ENCODE peak calls at places on chromosomes 7 and 10, in eight cellular contexts. One of them, this sample, is unnamed.

GRCh38 chr7:24741691-24742639 is 15.3 kb downstream of the GSDME start:
- DNase-seq in iPS DF 6.9: no peak
- DNase-seq in IMR-90: peak
- DNase-seq in DMS153: no peak
- DNase-seq in activated T-helper 1 cell treated with anti-CD3 and anti-CD28 coated beads, Interleukin-2, amount 50 U/mL, for 16 hours: no peak
- DNase-seq in HCEC 1CT: peak
- DNase-seq in NCI-H345: no peak
- DNase-seq in mucosa of gallbladder: no peak
- DNase-seq in this sample: no peak

GRCh38 chr10:17582015-17582414 is 35.2 kb downstream of the HACD1 start:
- DNase-seq in mucosa of gallbladder: no peak
- DNase-seq in iPS DF 6.9: no peak
- DNase-seq in IMR-90: no peak
- DNase-seq in NCI-H345: no peak
- DNase-seq in HCEC 1CT: no peak
- DNase-seq in DMS153: no peak
- DNase-seq in activated T-helper 1 cell treated with anti-CD3 and anti-CD28 coated beads, Interleukin-2, amount 50 U/mL, for 16 hours: no peak
- DNase-seq in this sample: no peak

GRCh38 chr7:15081891-15082290 is 179.3 kb upstream of the DGKB start:
- DNase-seq in mucosa of gallbladder: no peak
- DNase-seq in HCEC 1CT: no peak
- DNase-seq in IMR-90: no peak
- DNase-seq in activated T-helper 1 cell treated with anti-CD3 and anti-CD28 coated beads, Interleukin-2, amount 50 U/mL, for 16 hours: no peak
- DNase-seq in NCI-H345: no peak
- DNase-seq in DMS153: no peak
- DNase-seq in iPS DF 6.9: no peak
- DNase-seq in this sample: no peak

GRCh38 chr10:73628405-73628804 is 12.9 kb downstream of the MYOZ1 start:
- DNase-seq in NCI-H345: no peak
- DNase-seq in HCEC 1CT: no peak
- DNase-seq in activated T-helper 1 cell treated with anti-CD3 and anti-CD28 coated beads, Interleukin-2, amount 50 U/mL, for 16 hours: no peak
- DNase-seq in DMS153: no peak
- DNase-seq in mucosa of gallbladder: no peak
- DNase-seq in iPS DF 6.9: no peak
- DNase-seq in IMR-90: no peak
- DNase-seq in this sample: no peak

GRCh38 chr7:42283553-42283952 is 46.5 kb upstream of the GLI3 start:
- DNase-seq in IMR-90: no peak
- DNase-seq in iPS DF 6.9: no peak
- DNase-seq in NCI-H345: no peak
- DNase-seq in DMS153: no peak
- DNase-seq in HCEC 1CT: peak
- DNase-seq in mucosa of gallbladder: no peak
- DNase-seq in activated T-helper 1 cell treated with anti-CD3 and anti-CD28 coated beads, Interleukin-2, amount 50 U/mL, for 16 hours: no peak
- DNase-seq in this sample: no peak

GRCh38 chr7:79504607-79505389 is 51.3 kb upstream of the MAGI2 start:
- DNase-seq in DMS153: no peak
- DNase-seq in IMR-90: peak
- DNase-seq in mucosa of gallbladder: no peak
- DNase-seq in HCEC 1CT: peak
- DNase-seq in NCI-H345: no peak
- DNase-seq in iPS DF 6.9: no peak
- DNase-seq in activated T-helper 1 cell treated with anti-CD3 and anti-CD28 coated beads, Interleukin-2, amount 50 U/mL, for 16 hours: no peak
- DNase-seq in this sample: no peak

GRCh38 chr7:27098493-27099223 is 2.9 kb upstream of the HOXA1 start:
- DNase-seq in DMS153: peak
- DNase-seq in mucosa of gallbladder: no peak
- DNase-seq in NCI-H345: no peak
- DNase-seq in IMR-90: peak
- DNase-seq in activated T-helper 1 cell treated with anti-CD3 and anti-CD28 coated beads, Interleukin-2, amount 50 U/mL, for 16 hours: no peak
- DNase-seq in HCEC 1CT: peak
- DNase-seq in iPS DF 6.9: no peak
- DNase-seq in this sample: no peak

GRCh38 chr7:85897967-85898366 is 711.1 kb upstream of the SEMA3D start:
- DNase-seq in iPS DF 6.9: no peak
- DNase-seq in DMS153: no peak
- DNase-seq in NCI-H345: no peak
- DNase-seq in activated T-helper 1 cell treated with anti-CD3 and anti-CD28 coated beads, Interleukin-2, amount 50 U/mL, for 16 hours: no peak
- DNase-seq in mucosa of gallbladder: no peak
- DNase-seq in IMR-90: no peak
- DNase-seq in HCEC 1CT: no peak
- DNase-seq in this sample: no peak

GRCh38 chr10:70475661-70476060 is 2.9 kb upstream of the PALD1 start:
- DNase-seq in DMS153: no peak
- DNase-seq in mucosa of gallbladder: no peak
- DNase-seq in HCEC 1CT: peak
- DNase-seq in activated T-helper 1 cell treated with anti-CD3 and anti-CD28 coated beads, Interleukin-2, amount 50 U/mL, for 16 hours: no peak
- DNase-seq in iPS DF 6.9: no peak
- DNase-seq in NCI-H345: no peak
- DNase-seq in IMR-90: peak
- DNase-seq in this sample: no peak

GRCh38 chr7:152872061-152872744 is 112.7 kb downstream of the ACTR3B start:
- DNase-seq in NCI-H345: no peak
- DNase-seq in mucosa of gallbladder: no peak
- DNase-seq in HCEC 1CT: no peak
- DNase-seq in DMS153: no peak
- DNase-seq in IMR-90: no peak
- DNase-seq in iPS DF 6.9: no peak
- DNase-seq in activated T-helper 1 cell treated with anti-CD3 and anti-CD28 coated beads, Interleukin-2, amount 50 U/mL, for 16 hours: no peak
- DNase-seq in this sample: no peak

GRCh38 chr10:5291501-5292195 is 73.1 kb upstream of the UCN3 start:
- DNase-seq in iPS DF 6.9: no peak
- DNase-seq in DMS153: peak
- DNase-seq in HCEC 1CT: peak
- DNase-seq in IMR-90: peak
- DNase-seq in mucosa of gallbladder: peak
- DNase-seq in NCI-H345: no peak
- DNase-seq in activated T-helper 1 cell treated with anti-CD3 and anti-CD28 coated beads, Interleukin-2, amount 50 U/mL, for 16 hours: no peak
- DNase-seq in this sample: no peak

GRCh38 chr10:43824934-43825333 is 176.3 kb upstream of the ZNF32 start:
- DNase-seq in HCEC 1CT: peak
- DNase-seq in IMR-90: peak
- DNase-seq in activated T-helper 1 cell treated with anti-CD3 and anti-CD28 coated beads, Interleukin-2, amount 50 U/mL, for 16 hours: no peak
- DNase-seq in NCI-H345: no peak
- DNase-seq in mucosa of gallbladder: peak
- DNase-seq in iPS DF 6.9: no peak
- DNase-seq in DMS153: no peak
- DNase-seq in this sample: no peak

GRCh38 chr10:72821606-72822005 is 71.9 kb upstream of the OIT3 start:
- DNase-seq in iPS DF 6.9: no peak
- DNase-seq in DMS153: no peak
- DNase-seq in NCI-H345: no peak
- DNase-seq in activated T-helper 1 cell treated with anti-CD3 and anti-CD28 coated beads, Interleukin-2, amount 50 U/mL, for 16 hours: no peak
- DNase-seq in HCEC 1CT: no peak
- DNase-seq in mucosa of gallbladder: no peak
- DNase-seq in IMR-90: peak
- DNase-seq in this sample: no peak

GRCh38 chr7:150514748-150515222 is at the start of gene GIMAP7:
- DNase-seq in mucosa of gallbladder: peak
- DNase-seq in IMR-90: no peak
- DNase-seq in activated T-helper 1 cell treated with anti-CD3 and anti-CD28 coated beads, Interleukin-2, amount 50 U/mL, for 16 hours: peak
- DNase-seq in NCI-H345: no peak
- DNase-seq in HCEC 1CT: no peak
- DNase-seq in DMS153: no peak
- DNase-seq in iPS DF 6.9: no peak
- DNase-seq in this sample: no peak

GRCh38 chr7:5424689-5425506 is 1.3 kb upstream of the TNRC18 start:
- DNase-seq in iPS DF 6.9: no peak
- DNase-seq in IMR-90: peak
- DNase-seq in activated T-helper 1 cell treated with anti-CD3 and anti-CD28 coated beads, Interleukin-2, amount 50 U/mL, for 16 hours: no peak
- DNase-seq in HCEC 1CT: peak
- DNase-seq in mucosa of gallbladder: peak
- DNase-seq in NCI-H345: peak
- DNase-seq in DMS153: peak
- DNase-seq in this sample: no peak

GRCh38 chr10:31929986-31930675 is 1.5 kb upstream of the ARHGAP12 start:
- DNase-seq in iPS DF 6.9: no peak
- DNase-seq in HCEC 1CT: no peak
- DNase-seq in activated T-helper 1 cell treated with anti-CD3 and anti-CD28 coated beads, Interleukin-2, amount 50 U/mL, for 16 hours: no peak
- DNase-seq in DMS153: no peak
- DNase-seq in NCI-H345: no peak
- DNase-seq in IMR-90: no peak
- DNase-seq in mucosa of gallbladder: no peak
- DNase-seq in this sample: no peak

GRCh38 chr10:49606981-49607535 is 3.1 kb upstream of the SLC18A3 start:
- DNase-seq in NCI-H345: no peak
- DNase-seq in activated T-helper 1 cell treated with anti-CD3 and anti-CD28 coated beads, Interleukin-2, amount 50 U/mL, for 16 hours: peak
- DNase-seq in HCEC 1CT: peak
- DNase-seq in DMS153: no peak
- DNase-seq in iPS DF 6.9: no peak
- DNase-seq in IMR-90: peak
- DNase-seq in mucosa of gallbladder: peak
- DNase-seq in this sample: no peak

GRCh38 chr10:128013626-128014025 is 106.7 kb downstream of the PTPRE start:
- DNase-seq in DMS153: no peak
- DNase-seq in NCI-H345: no peak
- DNase-seq in HCEC 1CT: no peak
- DNase-seq in IMR-90: no peak
- DNase-seq in activated T-helper 1 cell treated with anti-CD3 and anti-CD28 coated beads, Interleukin-2, amount 50 U/mL, for 16 hours: no peak
- DNase-seq in mucosa of gallbladder: no peak
- DNase-seq in iPS DF 6.9: no peak
- DNase-seq in this sample: no peak

GRCh38 chr7:69388462-69389137 is 209.7 kb upstream of the AUTS2 start:
- DNase-seq in iPS DF 6.9: no peak
- DNase-seq in activated T-helper 1 cell treated with anti-CD3 and anti-CD28 coated beads, Interleukin-2, amount 50 U/mL, for 16 hours: no peak
- DNase-seq in DMS153: no peak
- DNase-seq in IMR-90: no peak
- DNase-seq in NCI-H345: no peak
- DNase-seq in HCEC 1CT: no peak
- DNase-seq in mucosa of gallbladder: no peak
- DNase-seq in this sample: no peak